ENCODE peak calls at places on chromosome X, in seven cellular contexts. M is H1, Q is IMR-90, S is A549, I is K562, R is SK-N-SH, U is HepG2. T is an unnamed sample.
A peak's percentile ranks its signal among the peaks of the same experiment; 100 is the strongest.

GRCh38 chrX:130799393-130799792 is 103.6 kb downstream of the ENOX2 start:
- DNase-seq in M (no peak), Q (peak; percentile 32), S (no peak), I (no peak), R (no peak), U (no peak), T (no peak)

GRCh38 chrX:119887721-119888425 is 7.8 kb upstream of the AKAP14 start:
- DNase-seq in M (peak; percentile 53), Q (peak; percentile 30), S (peak; percentile 84), I (peak; percentile 79), R (peak; percentile 86), U (peak; percentile 54), T (no peak)

GRCh38 chrX:101252634-101253033 is 33.0 kb downstream of the DRP2 start:
- DNase-seq in M (no peak), Q (peak; percentile 35), S (no peak), I (no peak), R (no peak), U (no peak), T (no peak)

GRCh38 chrX:152913915-152914314 is 16.0 kb downstream of the ZNF185 start:
- DNase-seq in M (no peak), Q (no peak), S (no peak), I (no peak), R (peak; percentile 69), U (no peak), T (no peak)

GRCh38 chrX:13287816-13288215 is 32.0 kb downstream of the ATXN3L start:
- DNase-seq in M (no peak), Q (peak; percentile 72), S (no peak), I (peak; percentile 69), R (no peak), U (no peak), T (no peak)

GRCh38 chrX:130173190-130173895 is 1.6 kb downstream of the RAB33A start:
- DNase-seq in M (no peak), Q (peak; percentile 91), S (no peak), I (peak; percentile 89), R (no peak), U (no peak), T (peak; percentile 56)

GRCh38 chrX:149871940-149872339 is 9.0 kb upstream of the MAGEA8 start:
- DNase-seq in M (no peak), Q (no peak), S (peak; percentile 9), I (peak; percentile 71), R (peak; percentile 52), U (peak; percentile 10), T (peak; percentile 13)

GRCh38 chrX:9526965-9527364 is 62.1 kb downstream of the TBL1X start:
- DNase-seq in M (no peak), Q (no peak), S (no peak), I (no peak), R (no peak), U (no peak), T (no peak)

DNA sequence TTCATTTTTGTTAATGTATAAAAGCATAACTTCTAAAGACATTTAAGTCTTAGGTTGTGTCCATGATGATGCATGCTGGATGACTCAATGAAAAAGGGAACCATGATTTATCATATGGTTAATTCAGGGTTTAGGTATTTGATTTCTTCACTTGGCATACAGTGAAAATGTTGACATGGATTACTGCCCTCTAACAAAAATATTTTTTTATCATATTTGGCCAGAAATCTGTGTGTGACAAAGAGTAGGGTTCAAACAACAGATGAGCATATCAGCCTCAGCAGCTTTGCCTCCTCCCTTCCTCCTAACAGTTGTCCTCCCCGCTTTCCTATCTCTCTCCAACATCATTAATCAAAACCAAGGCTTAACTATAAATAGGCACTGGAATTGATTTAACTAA is 46.3 kb downstream of the ARHGAP6 start:
- DNase-seq in M (no peak), Q (peak; percentile 12), S (no peak), I (no peak), R (no peak), U (no peak), T (no peak)
- TF ChIP-seq RFX5 in M (no peak), Q (no peak), S (no peak), I (no peak), R (no peak), U (no peak), T (no peak)

GRCh38 chrX:2261838-2262678 is 238.7 kb downstream of the DHRSX start:
- DNase-seq in M (no peak), Q (peak; percentile 8), S (no peak), I (no peak), R (no peak), U (no peak), T (no peak)

GRCh38 chrX:2267890-2268289 is 232.9 kb downstream of the DHRSX start:
- DNase-seq in M (no peak), Q (no peak), S (no peak), I (no peak), R (no peak), U (no peak), T (no peak)

GRCh38 chrX:2262679-2263055 is 238.1 kb downstream of the DHRSX start:
- DNase-seq in M (no peak), Q (no peak), S (no peak), I (no peak), R (no peak), U (no peak), T (no peak)

GRCh38 chrX:2264179-2265030 is 236.4 kb downstream of the DHRSX start:
- DNase-seq in M (no peak), Q (no peak), S (no peak), I (no peak), R (no peak), U (no peak), T (no peak)

DNA sequence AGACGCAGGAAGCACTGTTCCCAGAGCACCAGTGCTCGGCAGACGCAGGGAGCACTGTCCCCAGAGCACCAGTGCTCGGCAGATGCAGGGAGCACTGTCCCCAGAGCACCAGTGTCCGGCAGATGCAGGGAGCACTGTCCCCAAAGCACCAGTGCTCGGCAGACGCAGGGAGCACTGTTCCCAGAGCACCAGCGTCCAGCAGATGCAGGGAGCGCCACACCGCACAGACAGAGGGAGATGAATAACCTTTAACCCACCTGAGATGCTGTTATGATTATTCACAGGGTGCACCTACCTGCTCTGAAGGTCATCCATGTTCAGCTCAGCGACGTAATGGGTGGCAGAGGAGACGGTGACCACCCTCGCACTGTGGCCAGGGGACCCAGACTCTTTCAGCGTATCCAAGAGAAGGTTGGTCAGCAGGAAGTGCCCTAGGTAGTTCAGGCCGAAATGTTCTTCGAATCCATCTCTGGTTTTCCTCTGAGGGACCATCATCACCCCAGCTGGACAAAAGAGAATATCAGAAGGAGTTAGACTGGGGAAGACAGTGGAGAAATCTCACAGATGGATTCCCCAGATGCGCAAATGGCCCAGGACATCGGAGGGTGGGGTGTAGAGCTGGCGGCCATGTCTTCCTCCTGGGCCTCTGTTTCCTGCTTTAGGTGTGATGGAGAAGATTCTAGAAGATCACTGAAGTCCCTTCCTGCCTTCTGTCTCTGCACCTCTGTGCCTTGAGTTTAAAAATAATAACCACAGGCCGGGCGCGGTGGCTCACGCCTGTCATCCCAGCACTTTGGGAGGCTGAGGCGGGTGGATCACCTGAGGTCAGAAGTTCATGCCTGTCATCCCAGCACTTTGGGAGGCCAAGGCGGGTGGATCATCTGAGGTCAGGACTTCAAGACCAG is 234.1 kb downstream of the DHRSX start:
- DNase-seq in M (no peak), Q (no peak), S (no peak), I (no peak), R (no peak), U (no peak), T (no peak)
- TF ChIP-seq RFX5 in M (no peak), Q (no peak), S (no peak), I (no peak), R (no peak), U (no peak), T (no peak)

GRCh38 chrX:104112326-104112951 is at the start of gene ZCCHC18:
- DNase-seq in M (no peak), Q (peak; percentile 57), S (peak; percentile 4), I (peak; percentile 3), R (peak; percentile 88), U (peak; percentile 3), T (no peak)
- TF ChIP-seq RFX5 in M (no peak), Q (no peak), S (no peak), I (no peak), R (no peak), U (no peak), T (no peak)

GRCh38 chrX:66902081-66902480 is 263.2 kb upstream of the EDA2R start:
- DNase-seq in M (no peak), Q (no peak), S (no peak), I (no peak), R (no peak), U (no peak), T (no peak)

DNA sequence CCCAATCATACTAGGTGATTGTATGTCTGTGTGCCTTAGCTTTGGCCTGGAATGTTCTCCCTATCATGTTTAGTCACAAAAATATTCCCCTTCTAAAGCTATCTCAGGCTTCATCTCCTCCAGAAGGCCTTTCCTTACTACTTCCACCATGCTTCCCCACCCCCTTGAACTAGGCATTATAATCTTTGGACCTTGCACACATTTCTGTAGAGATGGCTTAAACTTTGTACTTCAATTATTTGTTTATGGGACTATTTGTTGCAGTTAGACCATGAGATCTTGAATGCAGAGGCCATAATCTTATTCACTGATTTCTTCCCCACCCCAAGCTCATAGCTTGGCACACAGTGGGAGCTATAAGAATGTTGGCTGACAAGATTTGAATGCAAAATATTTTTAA is 262.0 kb upstream of the EDA2R start:
- DNase-seq in M (no peak), Q (no peak), S (no peak), I (no peak), R (no peak), U (no peak), T (no peak)
- TF ChIP-seq RFX5 in M (no peak), Q (no peak), S (no peak), I (no peak), R (no peak), U (no peak), T (no peak)

DNA sequence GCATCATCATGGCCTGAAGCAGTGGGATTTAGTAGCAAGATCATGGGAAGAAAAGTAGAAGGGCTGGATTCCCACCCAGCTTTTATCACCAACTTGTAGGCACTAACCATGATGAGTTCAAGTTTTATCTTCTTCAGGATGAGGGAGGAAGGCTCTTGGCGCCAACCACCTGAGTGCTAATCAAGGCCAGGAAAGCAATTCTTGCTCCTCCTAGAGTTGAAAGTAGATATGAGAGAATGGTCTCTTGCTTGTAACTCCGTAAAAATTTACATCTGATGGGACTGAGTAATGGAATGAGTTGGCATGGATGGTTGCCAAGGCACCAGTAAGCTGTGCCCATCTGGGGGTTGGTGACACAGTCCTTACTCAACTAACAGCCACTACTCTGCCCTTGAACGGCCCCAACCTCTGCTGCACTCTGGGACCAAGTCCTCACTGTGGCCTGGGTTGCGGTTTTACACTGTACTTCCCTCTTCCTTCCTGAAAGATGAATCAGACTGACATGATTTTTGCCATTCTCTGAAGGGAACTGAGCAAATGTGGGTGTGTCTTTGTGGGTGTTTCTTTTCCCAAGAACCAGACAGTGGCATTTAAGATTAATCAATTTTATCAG is 39.4 kb upstream of the NDP start:
- DNase-seq in M (no peak), Q (peak; percentile 41), S (peak; percentile 77), I (no peak), R (no peak), U (no peak), T (no peak)
- TF ChIP-seq RFX5 in M (no peak), Q (no peak), S (no peak), I (no peak), R (no peak), U (no peak), T (no peak)

GRCh38 chrX:77415882-77416281 is 31.3 kb upstream of the FGF16 start:
- DNase-seq in M (no peak), Q (no peak), S (no peak), I (no peak), R (no peak), U (no peak), T (no peak)
- TF ChIP-seq RFX5 in M (no peak), Q (no peak), S (no peak), I (no peak), R (no peak), U (no peak), T (no peak)